ENCODE peak calls at places on chromosome 10, in six cellular contexts. F is HEK293T, Y is gastrocnemius medialis, D is fibroblast of pulmonary artery, G is A549, X is epithelial cell of esophagus. W is an unnamed sample.

GRCh38 chr10:99329238-99329890 is at the start of gene CNNM1:
- DNase-seq in G (peak), Y (no peak), X (peak), D (no peak), F (no peak), W (peak)

GRCh38 chr10:72044417-72045041 is 43.8 kb downstream of the SPOCK2 start:
- DNase-seq in G (peak), F (no peak), Y (peak), X (peak), D (no peak), W (peak)

GRCh38 chr10:30701471-30702173 is 72.1 kb upstream of the LYZL2 start:
- DNase-seq in Y (no peak), F (no peak), X (peak), G (peak), D (peak), W (no peak)

GRCh38 chr10:22684707-22685106 is 29.7 kb downstream of the PIP4K2A start:
- DNase-seq in D (no peak), G (no peak), F (no peak), Y (no peak), X (no peak), W (no peak)

GRCh38 chr10:132866601-132867381 is 75.6 kb downstream of the CFAP46 start:
- DNase-seq in X (no peak), G (no peak), Y (no peak), F (no peak), D (no peak), W (no peak)

GRCh38 chr10:17747883-17748550 is 4.0 kb upstream of the TMEM236 start:
- DNase-seq in D (peak), X (peak), F (no peak), G (peak), Y (no peak), W (no peak)

GRCh38 chr10:66281327-66281726 is 644.5 kb upstream of the LRRTM3 start:
- DNase-seq in F (no peak), D (no peak), X (no peak), Y (no peak), G (no peak), W (no peak)

GRCh38 chr10:16436367-16436757 is 448 bp upstream of the PTER start:
- DNase-seq in Y (no peak), G (no peak), F (peak), D (peak), X (peak), W (no peak)

GRCh38 chr10:75773139-75773801 is 341.8 kb downstream of the LRMDA start:
- DNase-seq in Y (no peak), X (peak), D (peak), G (peak), F (no peak), W (no peak)

GRCh38 chr10:100812978-100813377 is 67.6 kb downstream of the PAX2 start:
- DNase-seq in G (peak), X (no peak), Y (no peak), D (no peak), F (no peak), W (no peak)

GRCh38 chr10:120414946-120415345 is 42.1 kb upstream of the PLPP4 start:
- DNase-seq in F (no peak), D (no peak), G (no peak), X (no peak), Y (no peak), W (peak)

GRCh38 chr10:7410306-7410799 is 481 bp downstream of the SFMBT2 start:
- DNase-seq in D (peak), F (no peak), X (no peak), G (no peak), Y (no peak), W (no peak)

GRCh38 chr10:69848454-69848853 is 46.7 kb downstream of the COL13A1 start:
- DNase-seq in Y (no peak), X (no peak), F (no peak), G (no peak), D (no peak), W (no peak)

GRCh38 chr10:6562221-6562620 is 17.9 kb downstream of the PRKCQ start:
- DNase-seq in Y (no peak), G (no peak), D (no peak), F (no peak), X (no peak), W (no peak)

GRCh38 chr10:131972474-131973071 is 9.2 kb downstream of the BNIP3 start:
- DNase-seq in Y (no peak), X (no peak), G (no peak), D (peak), F (no peak), W (no peak)

GRCh38 chr10:43931308-43931930 is 282.7 kb upstream of the ZNF32 start:
- DNase-seq in D (peak), G (no peak), Y (no peak), X (no peak), F (no peak), W (peak)

GRCh38 chr10:90960355-90960814 is 39.5 kb upstream of the ANKRD1 start:
- DNase-seq in Y (peak), F (no peak), G (peak), D (peak), X (peak), W (peak)

GRCh38 chr10:86048571-86048970 is 318.0 kb downstream of the GRID1 start:
- DNase-seq in D (no peak), G (no peak), X (no peak), Y (no peak), F (no peak), W (no peak)

GRCh38 chr10:122287584-122287983 is 16.5 kb downstream of the BTBD16 start:
- DNase-seq in Y (no peak), F (no peak), D (no peak), G (no peak), X (no peak), W (no peak)

W was measured in trophoblast cell.